ENCODE peak calls at places on chromosomes 6 and 20, in four cellular contexts. One of them, this sample, is unnamed.
A peak's percentile ranks its signal among the peaks of the same experiment; 100 is the strongest.

GRCh38 chr6:4780360-4780812 is 4.2 kb downstream of the CDYL start:
- DNase-seq in pulmonary artery endothelial cell: no peak
- DNase-seq in cardiac fibroblast: peak; percentile 45
- DNase-seq in CD4-positive, alpha-beta T cell: no peak
- DNase-seq in this sample: no peak

GRCh38 chr6:78251930-78252329 is 599.1 kb downstream of the MEI4 start:
- DNase-seq in pulmonary artery endothelial cell: no peak
- DNase-seq in cardiac fibroblast: no peak
- DNase-seq in CD4-positive, alpha-beta T cell: no peak
- DNase-seq in this sample: no peak

GRCh38 chr6:106591111-106591825 is 38.0 kb downstream of the RTN4IP1 start:
- DNase-seq in pulmonary artery endothelial cell: no peak
- DNase-seq in cardiac fibroblast: peak; percentile 77
- DNase-seq in CD4-positive, alpha-beta T cell: no peak
- DNase-seq in this sample: no peak

GRCh38 chr6:127776320-127776719 is 124.5 kb downstream of the THEMIS start:
- DNase-seq in pulmonary artery endothelial cell: no peak
- DNase-seq in cardiac fibroblast: no peak
- DNase-seq in CD4-positive, alpha-beta T cell: no peak
- DNase-seq in this sample: no peak

GRCh38 chr20:22966787-22967464 is 68.2 kb upstream of the SSTR4 start:
- DNase-seq in pulmonary artery endothelial cell: no peak
- DNase-seq in cardiac fibroblast: no peak
- DNase-seq in CD4-positive, alpha-beta T cell: no peak
- DNase-seq in this sample: no peak

GRCh38 chr6:133369755-133370154 is 128.6 kb downstream of the EYA4 start:
- DNase-seq in pulmonary artery endothelial cell: no peak
- DNase-seq in cardiac fibroblast: no peak
- DNase-seq in CD4-positive, alpha-beta T cell: no peak
- DNase-seq in this sample: no peak

GRCh38 chr6:161066511-161066910 is 74.9 kb downstream of the MAP3K4 start:
- DNase-seq in pulmonary artery endothelial cell: no peak
- DNase-seq in cardiac fibroblast: no peak
- DNase-seq in CD4-positive, alpha-beta T cell: no peak
- DNase-seq in this sample: no peak

GRCh38 chr6:1604347-1604990 is 5.2 kb upstream of the FOXC1 start:
- DNase-seq in pulmonary artery endothelial cell: no peak
- DNase-seq in cardiac fibroblast: peak; percentile 52
- DNase-seq in CD4-positive, alpha-beta T cell: peak; percentile 60
- DNase-seq in this sample: peak; percentile 64

GRCh38 chr20:23878787-23879186 is 761 bp downstream of the CST5 start:
- DNase-seq in pulmonary artery endothelial cell: no peak
- DNase-seq in cardiac fibroblast: no peak
- DNase-seq in CD4-positive, alpha-beta T cell: no peak
- DNase-seq in this sample: no peak

GRCh38 chr20:63945031-63945658 is 11.1 kb downstream of the UCKL1 start:
- DNase-seq in pulmonary artery endothelial cell: no peak
- DNase-seq in cardiac fibroblast: no peak
- DNase-seq in CD4-positive, alpha-beta T cell: no peak
- DNase-seq in this sample: no peak